ENCODE peak calls at places on chromosome 11, in five cellular contexts. One of them, this sample, is unnamed.

GRCh38 chr11:9004310-9004945 is 627 bp upstream of the NRIP3 start:
- DNase-seq in NCI-H774: no peak
- DNase-seq in neural crest cell: peak; percentile 3
- DNase-seq in stimulated activated CD4-positive, alpha-beta T cell treated with anti-CD3 and anti-CD28 coated beads, Interleukin-1b, Interleukin-23, amount 100 ng/mL, for 1 hour: no peak
- DNase-seq in WTC11: peak; percentile 68
- DNase-seq in this sample: peak; percentile 66

GRCh38 chr11:7485136-7485853 is at the start of gene OLFML1:
- DNase-seq in NCI-H774: no peak
- DNase-seq in neural crest cell: no peak
- DNase-seq in stimulated activated CD4-positive, alpha-beta T cell treated with anti-CD3 and anti-CD28 coated beads, Interleukin-1b, Interleukin-23, amount 100 ng/mL, for 1 hour: no peak
- DNase-seq in WTC11: no peak
- DNase-seq in this sample: no peak

GRCh38 chr11:101459020-101459419 is 124.8 kb downstream of the TRPC6 start:
- DNase-seq in NCI-H774: no peak
- DNase-seq in neural crest cell: no peak
- DNase-seq in stimulated activated CD4-positive, alpha-beta T cell treated with anti-CD3 and anti-CD28 coated beads, Interleukin-1b, Interleukin-23, amount 100 ng/mL, for 1 hour: no peak
- DNase-seq in WTC11: no peak
- DNase-seq in this sample: no peak

GRCh38 chr11:59283825-59284772 is 71.4 kb upstream of the MPEG1 start:
- DNase-seq in NCI-H774: peak; percentile 15
- DNase-seq in neural crest cell: peak; percentile 26
- DNase-seq in stimulated activated CD4-positive, alpha-beta T cell treated with anti-CD3 and anti-CD28 coated beads, Interleukin-1b, Interleukin-23, amount 100 ng/mL, for 1 hour: no peak
- DNase-seq in WTC11: peak; percentile 30
- DNase-seq in this sample: peak; percentile 34

GRCh38 chr11:68255526-68255925 is 16.2 kb downstream of the C11orf24 start:
- DNase-seq in NCI-H774: no peak
- DNase-seq in neural crest cell: no peak
- DNase-seq in stimulated activated CD4-positive, alpha-beta T cell treated with anti-CD3 and anti-CD28 coated beads, Interleukin-1b, Interleukin-23, amount 100 ng/mL, for 1 hour: no peak
- DNase-seq in WTC11: no peak
- DNase-seq in this sample: no peak

GRCh38 chr11:130677486-130678153 is 229.2 kb downstream of the ADAMTS15 start:
- DNase-seq in NCI-H774: no peak
- DNase-seq in neural crest cell: no peak
- DNase-seq in stimulated activated CD4-positive, alpha-beta T cell treated with anti-CD3 and anti-CD28 coated beads, Interleukin-1b, Interleukin-23, amount 100 ng/mL, for 1 hour: no peak
- DNase-seq in WTC11: peak; percentile 48
- DNase-seq in this sample: no peak

GRCh38 chr11:77672276-77672675 is 34.7 kb upstream of the CLNS1A start:
- DNase-seq in NCI-H774: no peak
- DNase-seq in neural crest cell: no peak
- DNase-seq in stimulated activated CD4-positive, alpha-beta T cell treated with anti-CD3 and anti-CD28 coated beads, Interleukin-1b, Interleukin-23, amount 100 ng/mL, for 1 hour: no peak
- DNase-seq in WTC11: no peak
- DNase-seq in this sample: no peak

GRCh38 chr11:93225642-93226041 is 27.9 kb upstream of the SLC36A4 start:
- DNase-seq in NCI-H774: peak; percentile 57
- DNase-seq in neural crest cell: no peak
- DNase-seq in stimulated activated CD4-positive, alpha-beta T cell treated with anti-CD3 and anti-CD28 coated beads, Interleukin-1b, Interleukin-23, amount 100 ng/mL, for 1 hour: no peak
- DNase-seq in WTC11: no peak
- DNase-seq in this sample: no peak

GRCh38 chr11:130106381-130106780 is 36.7 kb downstream of the APLP2 start:
- DNase-seq in NCI-H774: no peak
- DNase-seq in neural crest cell: no peak
- DNase-seq in stimulated activated CD4-positive, alpha-beta T cell treated with anti-CD3 and anti-CD28 coated beads, Interleukin-1b, Interleukin-23, amount 100 ng/mL, for 1 hour: no peak
- DNase-seq in WTC11: no peak
- DNase-seq in this sample: no peak